ENCODE peak calls at places on chromosomes 5 and 9, in six cellular contexts. One of them, this sample, is unnamed.

GRCh38 chr5:95915999-95916686 is 45.5 kb downstream of the ELL2 start:
- DNase-seq in GM23338: no peak
- DNase-seq in A549: no peak
- DNase-seq in tibial artery: no peak
- DNase-seq in WTC11: no peak
- DNase-seq in coronary artery: no peak
- DNase-seq in this sample: no peak

GRCh38 chr9:90142580-90142979 is 500.0 kb downstream of the DIRAS2 start:
- DNase-seq in coronary artery: no peak
- DNase-seq in tibial artery: peak
- DNase-seq in GM23338: peak
- DNase-seq in WTC11: peak
- DNase-seq in A549: peak
- DNase-seq in this sample: no peak

GRCh38 chr9:15277400-15278137 is 29.4 kb downstream of the TTC39B start:
- DNase-seq in GM23338: peak
- DNase-seq in coronary artery: no peak
- DNase-seq in tibial artery: no peak
- DNase-seq in WTC11: no peak
- DNase-seq in A549: peak
- DNase-seq in this sample: no peak

GRCh38 chr5:123810253-123810652 is 298.3 kb downstream of the CSNK1G3 start:
- DNase-seq in GM23338: peak
- DNase-seq in tibial artery: no peak
- DNase-seq in WTC11: no peak
- DNase-seq in coronary artery: no peak
- DNase-seq in A549: peak
- DNase-seq in this sample: no peak

GRCh38 chr9:78187763-78188495 is 47.9 kb upstream of the CEP78 start:
- DNase-seq in A549: no peak
- DNase-seq in tibial artery: peak
- DNase-seq in GM23338: no peak
- DNase-seq in coronary artery: no peak
- DNase-seq in WTC11: no peak
- DNase-seq in this sample: no peak

GRCh38 chr9:133493428-133493827 is 14.5 kb upstream of the SLC2A6 start:
- DNase-seq in coronary artery: no peak
- DNase-seq in GM23338: no peak
- DNase-seq in WTC11: no peak
- DNase-seq in tibial artery: no peak
- DNase-seq in A549: no peak
- DNase-seq in this sample: no peak

GRCh38 chr5:135832263-135832555 is 2.3 kb upstream of the SLC25A48 start:
- DNase-seq in GM23338: no peak
- DNase-seq in WTC11: no peak
- DNase-seq in A549: no peak
- DNase-seq in coronary artery: peak
- DNase-seq in tibial artery: no peak
- DNase-seq in this sample: no peak

GRCh38 chr9:12764150-12764549 is 10.7 kb upstream of the LURAP1L start:
- DNase-seq in A549: no peak
- DNase-seq in coronary artery: no peak
- DNase-seq in tibial artery: no peak
- DNase-seq in WTC11: no peak
- DNase-seq in GM23338: no peak
- DNase-seq in this sample: no peak

GRCh38 chr9:86924206-86924605 is 23.1 kb downstream of the GAS1 start:
- DNase-seq in WTC11: no peak
- DNase-seq in A549: no peak
- DNase-seq in coronary artery: no peak
- DNase-seq in tibial artery: no peak
- DNase-seq in GM23338: no peak
- DNase-seq in this sample: no peak

GRCh38 chr5:115856936-115857524 is 15.3 kb downstream of the AP3S1 start:
- DNase-seq in A549: no peak
- DNase-seq in WTC11: no peak
- DNase-seq in GM23338: no peak
- DNase-seq in tibial artery: no peak
- DNase-seq in coronary artery: no peak
- DNase-seq in this sample: no peak

GRCh38 chr5:179679014-179679674 is 1.7 kb downstream of the CBY3 start:
- DNase-seq in tibial artery: peak
- DNase-seq in coronary artery: peak
- DNase-seq in GM23338: peak
- DNase-seq in A549: no peak
- DNase-seq in WTC11: peak
- DNase-seq in this sample: peak

GRCh38 chr5:159121061-159121460 is 21.3 kb upstream of the EBF1 start:
- DNase-seq in coronary artery: no peak
- DNase-seq in A549: no peak
- DNase-seq in tibial artery: no peak
- DNase-seq in WTC11: no peak
- DNase-seq in GM23338: no peak
- DNase-seq in this sample: no peak

GRCh38 chr9:98807070-98807810 is at the start of gene GALNT12:
- DNase-seq in GM23338: peak
- DNase-seq in coronary artery: no peak
- DNase-seq in A549: peak
- DNase-seq in tibial artery: no peak
- DNase-seq in WTC11: peak
- DNase-seq in this sample: no peak

GRCh38 chr5:119743927-119744326 is 114.6 kb downstream of the FAM170A start:
- DNase-seq in tibial artery: no peak
- DNase-seq in GM23338: peak
- DNase-seq in A549: peak
- DNase-seq in coronary artery: no peak
- DNase-seq in WTC11: peak
- DNase-seq in this sample: no peak

GRCh38 chr9:83956288-83957028 is 23.6 kb downstream of the HNRNPK start:
- DNase-seq in tibial artery: peak
- DNase-seq in WTC11: peak
- DNase-seq in coronary artery: peak
- DNase-seq in A549: peak
- DNase-seq in GM23338: peak
- DNase-seq in this sample: peak

GRCh38 chr9:13228431-13228830 is 51.1 kb downstream of the MPDZ start:
- DNase-seq in tibial artery: no peak
- DNase-seq in WTC11: no peak
- DNase-seq in coronary artery: no peak
- DNase-seq in GM23338: no peak
- DNase-seq in A549: no peak
- DNase-seq in this sample: no peak

GRCh38 chr9:5113523-5113922 is 71.9 kb downstream of the INSL6 start:
- DNase-seq in tibial artery: no peak
- DNase-seq in coronary artery: no peak
- DNase-seq in A549: no peak
- DNase-seq in GM23338: no peak
- DNase-seq in WTC11: no peak
- DNase-seq in this sample: no peak

GRCh38 chr5:9617191-9617590 is 13.0 kb downstream of the TAS2R1 start:
- DNase-seq in coronary artery: no peak
- DNase-seq in A549: no peak
- DNase-seq in WTC11: no peak
- DNase-seq in tibial artery: no peak
- DNase-seq in GM23338: no peak
- DNase-seq in this sample: no peak
- TF ChIP-seq CTCF in coronary artery: no peak
- TF ChIP-seq CTCF in A549: no peak
- TF ChIP-seq CTCF in WTC11: no peak
- TF ChIP-seq CTCF in tibial artery: no peak
- TF ChIP-seq CTCF in GM23338: no peak
- TF ChIP-seq CTCF in this sample: no peak

GRCh38 chr9:88196456-88196855 is 58.2 kb upstream of the SPATA31C2 start:
- DNase-seq in WTC11: no peak
- DNase-seq in tibial artery: no peak
- DNase-seq in coronary artery: no peak
- DNase-seq in A549: no peak
- DNase-seq in GM23338: no peak
- DNase-seq in this sample: no peak

GRCh38 chr9:88193766-88194165 is 55.5 kb upstream of the SPATA31C2 start:
- DNase-seq in WTC11: no peak
- DNase-seq in coronary artery: no peak
- DNase-seq in A549: no peak
- DNase-seq in tibial artery: no peak
- DNase-seq in GM23338: no peak
- DNase-seq in this sample: no peak

GRCh38 chr9:88197016-88197415 is 58.7 kb upstream of the SPATA31C2 start:
- DNase-seq in tibial artery: peak
- DNase-seq in A549: no peak
- DNase-seq in GM23338: no peak
- DNase-seq in WTC11: no peak
- DNase-seq in coronary artery: no peak
- DNase-seq in this sample: peak

GRCh38 chr9:88198346-88198807 is 60.1 kb upstream of the SPATA31C2 start:
- DNase-seq in GM23338: no peak
- DNase-seq in A549: peak
- DNase-seq in WTC11: no peak
- DNase-seq in coronary artery: no peak
- DNase-seq in tibial artery: peak
- DNase-seq in this sample: no peak

GRCh38 chr9:88197781-88198345 is 59.6 kb upstream of the SPATA31C2 start:
- DNase-seq in A549: peak
- DNase-seq in tibial artery: no peak
- DNase-seq in WTC11: no peak
- DNase-seq in GM23338: no peak
- DNase-seq in coronary artery: no peak
- DNase-seq in this sample: no peak
- TF ChIP-seq CTCF in A549: no peak
- TF ChIP-seq CTCF in tibial artery: no peak
- TF ChIP-seq CTCF in WTC11: no peak
- TF ChIP-seq CTCF in GM23338: no peak
- TF ChIP-seq CTCF in coronary artery: no peak
- TF ChIP-seq CTCF in this sample: no peak

DNA sequence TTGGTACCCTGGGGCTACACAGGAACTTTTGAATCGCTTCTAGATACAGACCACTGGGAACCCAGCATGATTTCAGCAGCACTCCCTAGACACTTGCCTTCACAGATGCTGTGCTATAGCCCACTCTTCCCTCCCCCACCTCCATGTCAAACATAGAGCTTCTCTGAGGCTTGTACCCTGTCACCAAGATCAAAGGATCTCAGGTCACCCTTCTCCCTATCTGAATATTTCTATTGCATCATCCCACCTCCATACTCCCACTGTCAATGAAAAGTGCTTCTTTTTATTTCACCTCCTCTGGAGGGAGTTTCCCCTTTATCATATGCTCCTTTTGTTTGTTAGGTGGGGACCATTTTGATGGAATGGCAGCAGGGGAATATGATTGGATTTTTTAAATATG is 29.2 kb upstream of the PHF24 start:
- DNase-seq in A549: no peak
- DNase-seq in coronary artery: no peak
- DNase-seq in tibial artery: no peak
- DNase-seq in GM23338: no peak
- DNase-seq in WTC11: no peak
- DNase-seq in this sample: no peak
- TF ChIP-seq CTCF in A549: no peak
- TF ChIP-seq CTCF in coronary artery: no peak
- TF ChIP-seq CTCF in tibial artery: no peak
- TF ChIP-seq CTCF in GM23338: no peak
- TF ChIP-seq CTCF in WTC11: no peak
- TF ChIP-seq CTCF in this sample: no peak

GRCh38 chr5:45795458-45795857 is 99.3 kb upstream of the HCN1 start:
- DNase-seq in WTC11: peak
- DNase-seq in coronary artery: no peak
- DNase-seq in A549: no peak
- DNase-seq in GM23338: peak
- DNase-seq in tibial artery: no peak
- DNase-seq in this sample: no peak

GRCh38 chr5:45800331-45800730 is 104.2 kb upstream of the HCN1 start:
- DNase-seq in tibial artery: no peak
- DNase-seq in GM23338: no peak
- DNase-seq in A549: no peak
- DNase-seq in WTC11: no peak
- DNase-seq in coronary artery: no peak
- DNase-seq in this sample: no peak

GRCh38 chr5:45799388-45799787 is 103.2 kb upstream of the HCN1 start:
- DNase-seq in A549: no peak
- DNase-seq in tibial artery: no peak
- DNase-seq in WTC11: no peak
- DNase-seq in coronary artery: no peak
- DNase-seq in GM23338: no peak
- DNase-seq in this sample: no peak

GRCh38 chr5:45793638-45794532 is 97.7 kb upstream of the HCN1 start:
- DNase-seq in GM23338: no peak
- DNase-seq in tibial artery: no peak
- DNase-seq in coronary artery: no peak
- DNase-seq in WTC11: no peak
- DNase-seq in A549: no peak
- DNase-seq in this sample: no peak

DNA sequence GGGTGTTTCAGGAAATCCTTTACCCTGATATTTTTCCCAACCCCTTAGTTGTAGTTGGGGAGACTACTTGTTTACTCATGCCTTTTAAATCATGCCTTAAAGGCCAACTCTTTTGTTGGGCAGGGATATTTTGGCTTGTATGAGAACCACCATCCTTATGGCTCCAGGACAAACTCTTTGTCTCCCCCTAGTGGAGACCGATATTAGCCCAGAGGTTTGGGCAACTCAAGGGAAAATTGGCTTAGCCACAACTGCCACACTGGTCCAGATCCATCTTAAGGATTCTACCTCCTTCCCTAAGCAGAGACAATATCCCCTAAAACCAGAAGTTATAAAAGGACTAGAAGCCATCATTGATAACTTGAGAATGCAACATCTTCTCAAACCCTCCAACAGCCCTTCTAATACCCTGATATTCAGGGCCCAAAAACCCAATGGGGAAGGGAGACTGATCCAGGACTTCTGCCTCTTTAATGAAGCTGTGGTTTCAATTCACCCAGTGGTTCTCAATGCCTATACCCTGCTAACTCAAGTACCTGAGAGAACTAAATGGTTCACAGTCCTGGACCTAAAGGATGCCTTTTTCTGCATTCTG is 100.9 kb upstream of the HCN1 start:
- DNase-seq in GM23338: peak
- DNase-seq in A549: peak
- DNase-seq in tibial artery: no peak
- DNase-seq in coronary artery: no peak
- DNase-seq in WTC11: no peak
- DNase-seq in this sample: no peak
- TF ChIP-seq CTCF in GM23338: peak
- TF ChIP-seq CTCF in A549: no peak
- TF ChIP-seq CTCF in tibial artery: no peak
- TF ChIP-seq CTCF in coronary artery: no peak
- TF ChIP-seq CTCF in WTC11: peak
- TF ChIP-seq CTCF in this sample: peak